ENCODE peak calls at places on chromosomes 7 and 10, in eight cellular contexts. U, Y, A, C, B, M, D and G are unnamed samples.

GRCh38 chr10:42963302-42963701 is 113.6 kb upstream of the RET start:
- DNase-seq in U (no peak), Y (no peak), A (peak; percentile 60), C (no peak), B (no peak), M (no peak), D (no peak), G (no peak)

GRCh38 chr7:8515786-8516185 is 82.4 kb downstream of the NXPH1 start:
- DNase-seq in U (no peak), Y (no peak), A (no peak), C (no peak), B (no peak), M (peak; percentile 1), D (no peak), G (no peak)

GRCh38 chr10:22436893-22437619 is 91.8 kb downstream of the SPAG6 start:
- DNase-seq in U (peak; percentile 79), Y (peak; percentile 70), A (peak; percentile 85), C (peak; percentile 89), B (peak; percentile 83), M (peak; percentile 80), D (peak; percentile 94), G (peak; percentile 81)

GRCh38 chr10:107915277-107915634 is 750.8 kb upstream of the SORCS1 start:
- DNase-seq in U (no peak), Y (no peak), A (no peak), C (no peak), B (no peak), M (peak; percentile 19), D (no peak), G (no peak)

GRCh38 chr7:24169077-24169624 is 114.8 kb upstream of the NPY start:
- DNase-seq in U (no peak), Y (no peak), A (no peak), C (no peak), B (no peak), M (no peak), D (no peak), G (no peak)

GRCh38 chr10:22816298-22816653 is 101.9 kb upstream of the PIP4K2A start:
- DNase-seq in U (no peak), Y (no peak), A (no peak), C (no peak), B (no peak), M (peak; percentile 92), D (no peak), G (no peak)

GRCh38 chr7:94417921-94418320 is 23.2 kb downstream of the COL1A2 start:
- DNase-seq in U (no peak), Y (no peak), A (no peak), C (no peak), B (no peak), M (no peak), D (no peak), G (no peak)

GRCh38 chr7:149866817-149867447 is 6.8 kb upstream of the ATP6V0E2 start:
- DNase-seq in U (no peak), Y (no peak), A (no peak), C (no peak), B (no peak), M (no peak), D (no peak), G (no peak)

GRCh38 chr10:99709480-99710229 is 22.3 kb downstream of the COX15 start:
- DNase-seq in U (no peak), Y (no peak), A (peak; percentile 29), C (no peak), B (no peak), M (no peak), D (no peak), G (no peak)